ENCODE peak calls at places on chromosomes 5 and 9, in seven cellular contexts. K is HCT116, L is H1, E is K562, W is SK-N-SH, P is GM12878, I is HepG2. J is an unnamed sample.

GRCh38 chr5:14801792-14802191 is 69.8 kb downstream of the ANKH start:
- DNase-seq in E (no peak), W (no peak), P (no peak), K (no peak), I (no peak), L (no peak), J (no peak)

GRCh38 chr5:127536687-127537086 is 19.2 kb downstream of the PRRC1 start:
- DNase-seq in P (no peak), W (peak), K (no peak), E (peak), L (no peak), I (no peak), J (no peak)

GRCh38 chr5:15495026-15495425 is 5.0 kb upstream of the FBXL7 start:
- DNase-seq in P (no peak), W (no peak), K (no peak), E (no peak), L (no peak), I (no peak), J (no peak)

GRCh38 chr9:6008169-6008979 is 7.0 kb downstream of the RANBP6 start:
- DNase-seq in W (peak), K (peak), L (peak), E (peak), I (peak), P (peak), J (peak)

GRCh38 chr5:133340002-133340755 is 272.2 kb downstream of the FSTL4 start:
- DNase-seq in K (no peak), W (no peak), L (no peak), E (no peak), I (no peak), P (no peak), J (no peak)

GRCh38 chr5:35783551-35783950 is 73.1 kb upstream of the IL7R start:
- DNase-seq in E (no peak), I (no peak), W (no peak), L (no peak), P (no peak), K (no peak), J (no peak)

GRCh38 chr5:143986567-143987242 is 174.7 kb downstream of the HMHB1 start:
- DNase-seq in P (no peak), I (no peak), W (no peak), E (no peak), K (no peak), L (no peak), J (no peak)

GRCh38 chr9:137384116-137384756 is 38.7 kb downstream of the EXD3 start:
- DNase-seq in W (no peak), L (no peak), P (no peak), I (no peak), E (peak), K (no peak), J (no peak)

GRCh38 chr5:31194892-31195291 is 1.4 kb downstream of the CDH6 start:
- DNase-seq in P (no peak), L (no peak), I (no peak), K (no peak), W (no peak), E (no peak), J (no peak)

GRCh38 chr9:75063556-75064305 is 24.2 kb downstream of the NMRK1 start:
- DNase-seq in L (no peak), E (no peak), P (no peak), K (no peak), I (no peak), W (no peak), J (no peak)

GRCh38 chr9:106969696-106970095 is 106.7 kb downstream of the ZNF462 start:
- DNase-seq in L (no peak), I (no peak), E (no peak), P (no peak), W (no peak), K (no peak), J (no peak)

GRCh38 chr5:146751054-146751453 is 127.5 kb downstream of the PPP2R2B start:
- DNase-seq in E (no peak), K (no peak), P (no peak), L (no peak), I (no peak), W (no peak), J (no peak)

GRCh38 chr9:121562261-121562780 is 62.7 kb upstream of the GGTA1 start:
- DNase-seq in E (no peak), L (no peak), W (no peak), K (no peak), P (no peak), I (no peak), J (no peak)

GRCh38 chr9:18673179-18673578 is 199.2 kb downstream of the ADAMTSL1 start:
- DNase-seq in I (no peak), L (no peak), W (no peak), P (no peak), K (no peak), E (no peak), J (no peak)

GRCh38 chr9:116389546-116390305 is 236.1 kb downstream of the PAPPA start:
- DNase-seq in W (no peak), I (no peak), K (no peak), E (no peak), L (no peak), P (no peak), J (no peak)

GRCh38 chr9:32533338-32533737 is 7.3 kb upstream of the RIGI start:
- DNase-seq in K (no peak), P (no peak), I (no peak), E (peak), W (no peak), L (no peak), J (no peak)

GRCh38 chr5:33457124-33457523 is 16.4 kb downstream of the TARS1 start:
- DNase-seq in P (no peak), E (no peak), K (no peak), I (no peak), L (no peak), W (no peak), J (no peak)

GRCh38 chr5:134146651-134147544 is 29.9 kb downstream of the SKP1 start:
- DNase-seq in P (no peak), W (no peak), K (no peak), L (peak), E (no peak), I (no peak), J (no peak)

GRCh38 chr5:138967806-138968448 is 92.8 kb upstream of the LRRTM2 start:
- DNase-seq in E (no peak), I (peak), L (no peak), K (peak), W (no peak), P (no peak), J (no peak)

GRCh38 chr5:79636981-79637733 is 24.9 kb downstream of the TENT2 start:
- DNase-seq in P (no peak), W (no peak), L (no peak), K (no peak), E (no peak), I (no peak), J (no peak)

GRCh38 chr5:142925795-142926194 is 155.6 kb downstream of the ARHGAP26 start:
- DNase-seq in W (no peak), I (no peak), E (no peak), P (no peak), L (no peak), K (no peak), J (peak)

GRCh38 chr5:26572486-26572885 is 465.9 kb downstream of the CDH9 start:
- DNase-seq in L (no peak), P (no peak), K (no peak), W (no peak), I (no peak), E (no peak), J (no peak)

GRCh38 chr9:5438301-5439162 is 807 bp upstream of the PLGRKT start:
- DNase-seq in P (peak), L (peak), E (no peak), I (no peak), W (no peak), K (no peak), J (no peak)

DNA sequence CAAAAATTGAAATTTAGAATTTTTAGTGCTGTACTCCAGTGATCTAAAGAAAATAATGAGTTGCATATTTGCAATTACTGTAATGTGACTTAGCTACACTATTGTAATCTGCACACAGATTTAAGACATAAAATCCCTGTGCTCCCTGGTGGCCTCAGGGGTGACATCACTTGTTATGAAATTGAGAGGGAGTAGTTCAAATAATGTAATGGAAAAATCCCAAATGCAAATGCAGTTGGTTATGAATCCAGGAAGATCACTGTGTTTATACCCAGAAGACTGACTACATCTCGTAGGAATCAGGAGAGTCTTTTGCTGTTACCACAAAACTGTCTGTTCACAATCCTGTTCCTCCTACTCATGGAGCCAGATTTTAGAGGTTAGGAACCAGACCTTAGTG is 178.7 kb upstream of the FBXL17 start:
- DNase-seq in I (no peak), E (no peak), K (no peak), P (no peak), L (no peak), W (no peak), J (no peak)
- TF ChIP-seq JUND in I (no peak), E (no peak), K (no peak), P (no peak), L (no peak), W (no peak), J (no peak)

GRCh38 chr9:132472599-132472998 is 62.6 kb downstream of the CFAP77 start:
- DNase-seq in W (no peak), E (no peak), L (no peak), I (peak), K (no peak), P (no peak), J (no peak)
- TF ChIP-seq JUND in W (no peak), E (no peak), L (no peak), I (no peak), K (no peak), P (no peak), J (no peak)

DNA sequence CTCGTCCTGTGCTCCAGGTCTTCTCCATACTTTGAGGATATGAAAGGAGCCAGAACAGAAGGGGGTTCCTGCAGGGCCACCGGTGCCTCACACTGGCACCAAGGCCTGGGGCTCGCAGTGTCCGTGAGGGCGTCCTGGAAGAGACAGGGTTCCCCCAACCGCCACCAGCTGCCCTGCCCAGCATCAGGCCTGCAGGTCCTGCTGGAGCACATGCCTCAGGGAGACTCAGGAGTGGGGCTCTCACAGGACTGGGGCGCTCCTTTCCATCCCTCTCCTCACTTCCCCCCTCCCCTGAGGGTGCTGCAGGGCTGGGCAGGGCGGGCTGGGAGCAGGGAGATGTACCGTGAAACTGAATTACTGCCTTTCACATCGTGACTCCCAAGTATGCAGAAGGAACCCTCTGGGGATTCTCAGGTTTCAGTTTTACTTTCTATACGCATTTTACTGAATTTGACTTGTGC is 31.7 kb downstream of the CEP72 start:
- DNase-seq in E (no peak), L (no peak), I (no peak), P (peak), W (no peak), K (no peak), J (no peak)
- TF ChIP-seq JUND in E (no peak), L (no peak), I (no peak), P (no peak), W (no peak), K (no peak), J (no peak)

GRCh38 chr9:82423700-82424099 is 435.1 kb downstream of the SPATA31D1 start:
- DNase-seq in K (no peak), I (no peak), E (no peak), L (no peak), P (no peak), W (no peak), J (no peak)
- TF ChIP-seq JUND in K (no peak), I (no peak), E (no peak), L (no peak), P (no peak), W (no peak), J (no peak)

DNA sequence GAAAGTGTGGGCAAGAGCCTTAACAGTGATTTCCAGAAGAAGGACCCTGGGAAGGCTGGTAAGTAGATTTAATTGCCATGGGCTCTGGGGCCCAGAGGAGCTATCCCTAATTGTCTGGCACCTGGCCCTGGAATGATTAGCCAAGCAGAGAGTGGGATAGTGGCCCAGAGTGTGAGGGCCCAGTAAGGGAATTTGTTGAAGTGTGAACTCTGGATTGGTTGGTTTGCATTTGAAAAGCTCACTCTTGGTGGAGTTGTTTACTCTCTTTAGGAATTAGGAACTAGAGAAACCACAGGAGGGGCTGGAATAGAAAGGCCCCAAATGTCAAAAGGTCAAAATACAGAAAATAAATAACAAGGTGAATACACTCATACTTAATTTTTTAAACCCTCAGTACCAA is 207.1 kb downstream of the GABRG2 start:
- DNase-seq in E (no peak), W (no peak), I (no peak), P (no peak), K (no peak), L (peak), J (no peak)
- TF ChIP-seq JUND in E (no peak), W (no peak), I (no peak), P (no peak), K (no peak), L (no peak), J (no peak)

GRCh38 chr9:36164989-36165388 is 4.2 kb upstream of the CCIN start:
- DNase-seq in W (no peak), P (no peak), I (no peak), K (no peak), E (no peak), L (no peak), J (no peak)

GRCh38 chr9:36162211-36162610 is 7.0 kb upstream of the CCIN start:
- DNase-seq in E (no peak), L (no peak), W (no peak), K (no peak), I (no peak), P (no peak), J (no peak)

GRCh38 chr9:36164361-36164760 is 4.8 kb upstream of the CCIN start:
- DNase-seq in L (no peak), E (no peak), K (no peak), W (no peak), P (no peak), I (no peak), J (no peak)

GRCh38 chr9:36163840-36164175 is 5.4 kb upstream of the CCIN start:
- DNase-seq in E (no peak), L (no peak), W (no peak), K (no peak), P (no peak), I (no peak), J (no peak)

GRCh38 chr9:36163049-36163839 is 5.9 kb upstream of the CCIN start:
- DNase-seq in I (peak), L (peak), P (no peak), W (peak), E (no peak), K (no peak), J (no peak)
- TF ChIP-seq JUND in I (no peak), L (peak), P (no peak), W (no peak), E (no peak), K (no peak), J (no peak)

GRCh38 chr9:38032266-38032830 is 36.7 kb downstream of the SHB start:
- DNase-seq in W (no peak), P (no peak), K (no peak), L (no peak), I (no peak), E (no peak), J (no peak)
- TF ChIP-seq JUND in W (no peak), P (no peak), K (no peak), L (no peak), I (no peak), E (no peak), J (no peak)

J was measured in T47D.